ENCODE peak calls at places on chromosomes 13 and 19, in four cellular contexts. D, J, L and T are unnamed samples.

GRCh38 chr19:44808463-44809371 is at the start of gene BCAM:
- DNase-seq in J (peak), D (peak), L (no peak), T (peak)

GRCh38 chr19:6528544-6529121 is 2.2 kb upstream of the TNFSF9 start:
- DNase-seq in D (peak), L (no peak), J (no peak), T (no peak)

GRCh38 chr19:58328999-58329398 is 2.2 kb downstream of the ZSCAN22 start:
- DNase-seq in L (no peak), J (no peak), D (no peak), T (no peak)

GRCh38 chr19:36378625-36379509 is at the start of gene ZFP14:
- DNase-seq in J (peak), D (peak), L (peak), T (peak)

GRCh38 chr13:75327132-75327505 is 154.8 kb downstream of the TBC1D4 start:
- DNase-seq in D (no peak), L (no peak), J (no peak), T (no peak)

GRCh38 chr19:10211691-10212090 is 16.9 kb upstream of the DNMT1 start:
- DNase-seq in D (no peak), L (no peak), J (no peak), T (no peak)

GRCh38 chr19:28443361-28443760 is 769.6 kb downstream of the UQCRFS1 start:
- DNase-seq in J (no peak), L (no peak), D (no peak), T (no peak)

GRCh38 chr13:50365683-50366391 is 350.6 kb downstream of the KCNRG start:
- DNase-seq in L (no peak), D (no peak), J (peak), T (peak)

GRCh38 chr13:65595881-65596280 is 1634.3 kb downstream of the PCDH9 start:
- DNase-seq in D (no peak), L (no peak), J (no peak), T (no peak)

GRCh38 chr13:38538412-38538811 is 148.5 kb upstream of the FREM2 start:
- DNase-seq in L (no peak), D (no peak), J (no peak), T (no peak)

GRCh38 chr13:59651479-59651878 is 512.2 kb downstream of the DIAPH3 start:
- DNase-seq in D (no peak), J (no peak), L (no peak), T (no peak)

GRCh38 chr13:77022341-77022740 is 4.6 kb downstream of the FBXL3 start:
- DNase-seq in J (no peak), D (no peak), L (no peak), T (no peak)

GRCh38 chr13:93305886-93306285 is 79.3 kb downstream of the GPC6 start:
- DNase-seq in J (no peak), L (no peak), D (no peak), T (no peak)

GRCh38 chr19:7832009-7832408 is 2.0 kb downstream of the EVI5L start:
- DNase-seq in L (no peak), J (no peak), D (no peak), T (no peak)

GRCh38 chr13:84481958-84482357 is 599.7 kb upstream of the SLITRK1 start:
- DNase-seq in J (no peak), L (no peak), D (no peak), T (no peak)

GRCh38 chr13:73341748-73342147 is 282.9 kb downstream of the KLF5 start:
- DNase-seq in J (no peak), L (no peak), D (no peak), T (peak)

GRCh38 chr19:55156202-55157063 is 1.1 kb downstream of the TNNI3 start:
- DNase-seq in D (peak), J (peak), L (no peak), T (peak)

GRCh38 chr19:55353803-55354697 is 469 bp downstream of the COX6B2 start:
- DNase-seq in L (peak), D (peak), J (peak), T (peak)

GRCh38 chr19:47518139-47518538 is 3.3 kb upstream of the NAPA start:
- DNase-seq in D (no peak), L (no peak), J (no peak), T (no peak)

GRCh38 chr13:57314897-57315520 is 148.0 kb downstream of the PRR20E start:
- DNase-seq in L (no peak), J (no peak), D (no peak), T (no peak)

GRCh38 chr19:1206733-1207301 is 1.2 kb downstream of the STK11 start:
- DNase-seq in J (peak), D (no peak), L (no peak), T (no peak)

GRCh38 chr13:81017525-81018152 is 676.7 kb upstream of the SPRY2 start:
- DNase-seq in D (no peak), L (no peak), J (no peak), T (peak)

GRCh38 chr13:98912846-98913245 is 65.0 kb downstream of the DOCK9 start:
- DNase-seq in D (no peak), L (no peak), J (no peak), T (no peak)

GRCh38 chr19:45815501-45816216 is 551 bp upstream of the RSPH6A start:
- DNase-seq in J (no peak), L (no peak), D (peak), T (no peak)

GRCh38 chr19:32224371-32225244 is 120.8 kb upstream of the ZNF507 start:
- DNase-seq in D (peak), L (no peak), J (peak), T (peak)

GRCh38 chr13:63636231-63636993 is 2220.8 kb upstream of the PCDH20 start:
- DNase-seq in L (no peak), D (no peak), J (no peak), T (peak)

GRCh38 chr13:20921572-20921971 is 19.0 kb upstream of the XPO4 start:
- DNase-seq in J (no peak), L (no peak), D (no peak), T (no peak)

GRCh38 chr13:97588993-97589392 is 155.0 kb downstream of the RAP2A start:
- DNase-seq in D (no peak), L (no peak), J (no peak), T (no peak)

GRCh38 chr19:1074512-1075283 is 7.7 kb downstream of the ARHGAP45 start:
- DNase-seq in J (peak), L (peak), D (peak), T (peak)

GRCh38 chr13:95553614-95554385 is 1.3 kb downstream of the CLDN10 start:
- DNase-seq in D (no peak), L (no peak), J (no peak), T (no peak)

GRCh38 chr13:46165485-46166220 is 16.3 kb downstream of the LCP1 start:
- DNase-seq in J (no peak), L (no peak), D (no peak), T (no peak)

GRCh38 chr19:55258476-55258827 is 365 bp downstream of the PPP6R1 start:
- DNase-seq in L (peak), D (no peak), J (no peak), T (no peak)

GRCh38 chr13:97325738-97326137 is 103.6 kb downstream of the MBNL2 start:
- DNase-seq in L (no peak), J (no peak), D (no peak), T (no peak)

GRCh38 chr13:66402546-66402945 is 827.6 kb downstream of the PCDH9 start:
- DNase-seq in D (no peak), J (no peak), L (no peak), T (no peak)

GRCh38 chr13:112618501-112618900 is 30.5 kb upstream of the TUBGCP3 start:
- DNase-seq in L (no peak), D (no peak), J (no peak), T (no peak)

GRCh38 chr19:9075064-9075964 is 11.5 kb upstream of the OR1M1 start:
- DNase-seq in D (peak), J (peak), L (no peak), T (peak)

GRCh38 chr13:75181906-75182305 is 300.1 kb downstream of the TBC1D4 start:
- DNase-seq in J (no peak), D (no peak), L (no peak), T (no peak)

GRCh38 chr19:35362261-35363000 is 4.2 kb downstream of the FFAR3 start:
- DNase-seq in L (no peak), J (no peak), D (no peak), T (no peak)

GRCh38 chr19:13190781-13191540 is 40.8 kb downstream of the IER2 start:
- DNase-seq in J (peak), L (no peak), D (no peak), T (no peak)